ENCODE peak calls at places on chromosomes 4 and X, in nine cellular contexts. W, G, K, N, A, H, S, Z and E are unnamed samples.

GRCh38 chr4:154872198-154872597 is 91.1 kb downstream of the RBM46 start:
- DNase-seq in W (no peak), G (no peak), K (no peak), N (no peak), A (no peak), H (no peak), S (no peak), Z (no peak), E (no peak)

GRCh38 chrX:154412468-154412867 is 1.1 kb downstream of the TAFAZZIN start:
- DNase-seq in W (peak; percentile 90), G (no peak), K (no peak), N (peak; percentile 64), A (peak; percentile 54), H (no peak), S (no peak), Z (no peak), E (no peak)

GRCh38 chr4:629916-630641 is 4.7 kb downstream of the PDE6B start:
- DNase-seq in W (peak; percentile 59), G (no peak), K (no peak), N (peak; percentile 11), A (no peak), H (no peak), S (peak; percentile 26), Z (no peak), E (no peak)

GRCh38 chr4:138576684-138577083 is 334.5 kb upstream of the SLC7A11 start:
- DNase-seq in W (no peak), G (no peak), K (peak; percentile 20), N (no peak), A (no peak), H (peak; percentile 68), S (no peak), Z (no peak), E (no peak)

GRCh38 chr4:41204400-41204978 is 9.9 kb downstream of the APBB2 start:
- DNase-seq in W (no peak), G (no peak), K (no peak), N (peak; percentile 47), A (no peak), H (peak; percentile 83), S (peak; percentile 74), Z (peak; percentile 52), E (peak; percentile 74)

GRCh38 chrX:69616520-69617203 is 749 bp downstream of the EDA start:
- DNase-seq in W (peak; percentile 64), G (no peak), K (no peak), N (peak; percentile 30), A (peak; percentile 18), H (no peak), S (peak; percentile 31), Z (peak; percentile 25), E (peak; percentile 37)

GRCh38 chrX:1248381-1249061 is 20.1 kb upstream of the CSF2RA start:
- DNase-seq in W (peak; percentile 79), G (no peak), K (no peak), N (no peak), A (no peak), H (no peak), S (no peak), Z (no peak), E (no peak)

GRCh38 chr4:162497564-162498167 is 333.9 kb upstream of the FSTL5 start:
- DNase-seq in W (no peak), G (no peak), K (peak; percentile 5), N (no peak), A (no peak), H (peak; percentile 42), S (no peak), Z (no peak), E (no peak)

GRCh38 chr4:26830016-26830415 is 30.6 kb upstream of the STIM2 start:
- DNase-seq in W (no peak), G (no peak), K (no peak), N (no peak), A (no peak), H (no peak), S (no peak), Z (no peak), E (no peak)

GRCh38 chr4:26826721-26827120 is 33.9 kb upstream of the STIM2 start:
- DNase-seq in W (no peak), G (no peak), K (no peak), N (no peak), A (peak; percentile 44), H (peak; percentile 59), S (no peak), Z (peak; percentile 55), E (peak; percentile 57)

GRCh38 chr4:26827798-26828197 is 32.8 kb upstream of the STIM2 start:
- DNase-seq in W (no peak), G (no peak), K (no peak), N (no peak), A (no peak), H (no peak), S (no peak), Z (no peak), E (peak; percentile 41)

GRCh38 chr4:26830701-26831100 is 29.9 kb upstream of the STIM2 start:
- DNase-seq in W (no peak), G (no peak), K (no peak), N (no peak), A (no peak), H (no peak), S (no peak), Z (no peak), E (no peak)

GRCh38 chr4:26829018-26829417 is 31.6 kb upstream of the STIM2 start:
- DNase-seq in W (no peak), G (no peak), K (no peak), N (no peak), A (no peak), H (no peak), S (no peak), Z (no peak), E (no peak)
- H3K27ac ChIP-seq in W (no peak overlapping the region), G (no peak overlapping the region), K (no peak overlapping the region), N (no peak overlapping the region), A (no peak overlapping the region), H (no peak overlapping the region), S (no peak overlapping the region), Z (no peak overlapping the region), E (peak overlapping the region; percentile 77)

GRCh38 chrX:23662187-23662586 is 5.1 kb upstream of the PRDX4 start:
- DNase-seq in W (no peak), G (no peak), K (no peak), N (no peak), A (no peak), H (no peak), S (no peak), Z (no peak), E (no peak)

GRCh38 chrX:23661671-23662070 is 5.6 kb upstream of the PRDX4 start:
- DNase-seq in W (no peak), G (no peak), K (no peak), N (no peak), A (no peak), H (peak; percentile 16), S (no peak), Z (no peak), E (no peak)

GRCh38 chrX:23659339-23659738 is 8.0 kb upstream of the PRDX4 start:
- DNase-seq in W (no peak), G (no peak), K (no peak), N (no peak), A (no peak), H (no peak), S (no peak), Z (no peak), E (no peak)

GRCh38 chrX:23662853-23663252 is 4.4 kb upstream of the PRDX4 start:
- DNase-seq in W (no peak), G (no peak), K (no peak), N (no peak), A (no peak), H (peak; percentile 86), S (no peak), Z (no peak), E (no peak)

GRCh38 chrX:23660766-23661132 is 6.5 kb upstream of the PRDX4 start:
- DNase-seq in W (no peak), G (no peak), K (no peak), N (no peak), A (no peak), H (no peak), S (no peak), Z (no peak), E (no peak)
- TF ChIP-seq POLR2A in W (no peak), G (no peak), K (no peak), N (no peak), A (no peak), H (no peak), S (no peak), Z (no peak), E (no peak)

GRCh38 chrX:46910415-46910814 is 1.8 kb upstream of the JADE3 start:
- DNase-seq in W (no peak), G (no peak), K (no peak), N (no peak), A (no peak), H (no peak), S (no peak), Z (no peak), E (no peak)

GRCh38 chrX:46916273-46916672 is 4.1 kb downstream of the JADE3 start:
- DNase-seq in W (no peak), G (no peak), K (no peak), N (no peak), A (no peak), H (no peak), S (no peak), Z (no peak), E (no peak)

GRCh38 chrX:46912673-46913491 is 661 bp downstream of the JADE3 start:
- DNase-seq in W (peak; percentile 87), G (no peak), K (peak; percentile 52), N (peak; percentile 43), A (peak; percentile 50), H (peak; percentile 14), S (peak; percentile 53), Z (peak; percentile 45), E (peak; percentile 63)

GRCh38 chrX:46913710-46914109 is 1.5 kb downstream of the JADE3 start:
- DNase-seq in W (no peak), G (no peak), K (peak; percentile 22), N (no peak), A (peak; percentile 10), H (peak; percentile 29), S (peak; percentile 62), Z (peak; percentile 27), E (peak; percentile 20)

DNA sequence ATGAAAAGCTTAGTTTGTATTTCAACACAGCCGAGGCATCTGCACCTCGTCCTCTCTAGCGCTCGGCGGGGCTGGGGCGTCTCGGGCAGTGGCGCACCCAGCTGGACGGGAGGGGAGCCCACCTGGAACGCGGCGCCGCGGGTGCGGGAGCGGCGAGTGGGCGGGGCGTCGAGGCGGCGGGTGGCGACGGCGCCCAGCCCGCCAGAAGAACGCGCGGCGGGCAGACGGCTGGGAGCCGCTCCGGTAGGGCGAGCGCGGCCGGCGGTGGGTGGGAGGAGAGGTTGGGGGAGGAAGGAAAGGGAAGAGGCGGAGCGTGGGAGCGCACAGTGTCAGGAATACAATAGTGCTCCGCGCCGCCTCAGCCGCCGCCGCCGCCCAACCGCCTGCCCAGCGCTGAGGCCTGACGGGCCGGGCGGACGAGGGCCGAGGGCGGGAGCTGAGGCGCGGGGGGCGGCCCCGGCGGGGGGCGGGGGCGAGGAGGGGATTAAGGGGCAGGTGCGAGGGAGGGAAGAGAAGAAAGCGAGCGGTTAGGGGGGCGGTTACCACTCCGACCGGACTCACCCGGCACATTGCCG is at the start of gene JADE3:
- DNase-seq in W (peak; percentile 85), G (peak; percentile 84), K (peak; percentile 70), N (peak; percentile 84), A (peak; percentile 79), H (peak; percentile 56), S (peak; percentile 84), Z (peak; percentile 76), E (peak; percentile 79)
- H3K27ac ChIP-seq in W (peak within 1 kb of the TSS; percentile 79), G (peak within 1 kb of the TSS; percentile 71), K (peak within 1 kb of the TSS; percentile 49), N (peak within 1 kb of the TSS; percentile 69), A (peak within 1 kb of the TSS; percentile 81), H (peak within 1 kb of the TSS; percentile 7), S (peak within 1 kb of the TSS; percentile 68), Z (peak within 1 kb of the TSS; percentile 70), E (peak within 1 kb of the TSS; percentile 77)

DNA sequence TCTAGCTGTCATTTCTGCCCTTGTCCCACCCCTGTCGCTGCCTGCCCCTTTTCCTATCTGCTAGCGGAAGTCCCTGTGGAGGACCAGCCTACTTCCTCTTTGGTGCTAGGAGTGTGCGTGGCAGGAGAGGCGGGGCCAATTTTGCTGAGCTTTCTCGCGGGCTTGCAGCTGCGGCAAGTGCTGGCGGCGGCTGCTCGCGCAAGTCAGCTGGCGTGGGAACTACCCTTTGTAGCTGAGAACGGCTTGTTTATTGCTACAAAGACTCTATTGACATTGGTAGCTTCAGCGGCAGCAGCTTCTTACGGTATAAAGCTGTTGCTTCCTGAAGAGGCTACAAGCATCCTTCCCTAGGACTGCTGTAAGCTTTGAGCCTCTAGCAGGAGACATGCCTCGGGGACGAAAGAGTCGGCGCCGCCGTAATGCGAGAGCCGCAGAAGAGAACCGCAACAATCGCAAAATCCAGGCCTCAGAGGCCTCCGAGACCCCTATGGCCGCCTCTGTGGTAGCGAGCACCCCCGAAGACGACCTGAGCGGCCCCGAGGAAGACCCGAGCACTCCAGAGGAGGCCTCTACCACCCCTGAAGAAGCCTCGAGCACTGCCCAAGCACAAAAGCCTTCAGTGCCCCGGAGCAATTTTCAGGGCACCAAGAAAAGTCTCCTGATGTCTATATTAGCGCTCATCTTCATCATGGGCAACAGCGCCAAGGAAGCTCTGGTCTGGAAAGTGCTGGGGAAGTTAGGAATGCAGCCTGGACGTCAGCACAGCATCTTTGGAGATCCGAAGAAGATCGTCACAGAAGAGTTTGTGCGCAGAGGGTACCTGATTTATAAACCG is at the start of gene MAGEH1:
- DNase-seq in W (peak; percentile 93), G (peak; percentile 86), K (peak; percentile 81), N (peak; percentile 88), A (peak; percentile 84), H (peak; percentile 79), S (peak; percentile 81), Z (peak; percentile 81), E (peak; percentile 82)
- TF ChIP-seq POLR2A in W (no peak), G (no peak), K (peak; percentile 61), N (no peak), A (peak; percentile 41), H (peak; percentile 65), S (no peak), Z (no peak), E (peak; percentile 69)